ENCODE peak calls at places on chromosomes 11 and 22, in seven cellular contexts. Z, D, B, L, R, T and C are unnamed samples.

GRCh38 chr11:13054278-13054677 is 45.2 kb downstream of the RASSF10 start:
- DNase-seq in Z (no peak), R (no peak), L (no peak), D (no peak), T (no peak), B (no peak), C (no peak)

GRCh38 chr11:26234451-26234850 is 97.5 kb upstream of the ANO3 start:
- DNase-seq in Z (no peak), R (no peak), D (no peak), L (no peak), B (no peak), T (no peak), C (no peak)

GRCh38 chr22:40511604-40512003 is 124.9 kb downstream of the MRTFA start:
- DNase-seq in D (no peak), R (no peak), Z (no peak), B (no peak), T (no peak), L (no peak), C (no peak)

GRCh38 chr11:832529-833113 is at the start of gene CD151:
- DNase-seq in R (no peak), D (peak), Z (peak), L (no peak), B (peak), T (peak), C (peak)

GRCh38 chr11:131811380-131811779 is 441.0 kb downstream of the NTM start:
- DNase-seq in R (no peak), D (no peak), Z (no peak), L (no peak), T (no peak), B (no peak), C (no peak)

GRCh38 chr22:36022162-36022561 is 6.5 kb downstream of the RBFOX2 start:
- DNase-seq in T (no peak), B (no peak), D (no peak), Z (no peak), L (no peak), R (no peak), C (no peak)

GRCh38 chr11:60935676-60936442 is 11.6 kb downstream of the TMEM132A start:
- DNase-seq in T (no peak), Z (no peak), R (no peak), B (no peak), D (no peak), L (no peak), C (no peak)

GRCh38 chr11:128733440-128734115 is 39.7 kb downstream of the FLI1 start:
- DNase-seq in Z (peak), R (no peak), L (no peak), T (no peak), D (no peak), B (no peak), C (no peak)

GRCh38 chr11:109508185-109508584 is 86.2 kb downstream of the C11orf87 start:
- DNase-seq in B (no peak), T (no peak), L (no peak), R (no peak), D (no peak), Z (no peak), C (no peak)